ENCODE peak calls at places on chromosomes 12 and 14, in five cellular contexts. J, L, Q, F and V are unnamed samples.

GRCh38 chr12:76113800-76114757 is 29.6 kb upstream of the NAP1L1 start:
- DNase-seq in J (peak), L (no peak), F (no peak), Q (no peak), V (peak)

GRCh38 chr12:13702401-13702800 is 279.0 kb downstream of the GRIN2B start:
- DNase-seq in L (no peak), F (no peak), Q (no peak), J (no peak), V (no peak)

GRCh38 chr12:28032811-28033537 is 60.4 kb upstream of the PTHLH start:
- DNase-seq in Q (no peak), L (no peak), J (no peak), F (no peak), V (peak)

GRCh38 chr12:102849722-102850447 is 67.2 kb downstream of the PAH start:
- DNase-seq in F (no peak), Q (no peak), J (no peak), L (no peak), V (no peak)

GRCh38 chr12:59834659-59835474 is 239.0 kb downstream of the SLC16A7 start:
- DNase-seq in L (no peak), F (peak), J (peak), Q (peak), V (peak)

GRCh38 chr12:95195122-95195521 is 22.1 kb downstream of the FGD6 start:
- DNase-seq in J (no peak), F (no peak), L (no peak), Q (no peak), V (no peak)

GRCh38 chr14:50260511-50260910 is 29.1 kb upstream of the SOS2 start:
- DNase-seq in J (no peak), L (no peak), Q (peak), F (peak), V (peak)

GRCh38 chr14:100591453-100592371 is 4.5 kb upstream of the BEGAIN start:
- DNase-seq in L (no peak), Q (no peak), F (peak), J (no peak), V (no peak)

GRCh38 chr12:124745891-124746570 is 117.6 kb downstream of the SCARB1 start:
- DNase-seq in J (peak), Q (peak), F (peak), L (no peak), V (peak)

GRCh38 chr12:3770891-3771290 is 18.0 kb upstream of the CRACR2A start:
- DNase-seq in J (no peak), L (no peak), Q (no peak), F (no peak), V (peak)

GRCh38 chr12:100672075-100672592 is 98.7 kb downstream of the GAS2L3 start:
- DNase-seq in J (peak), L (no peak), Q (peak), F (peak), V (no peak)

GRCh38 chr14:72480465-72481243 is 413.2 kb downstream of the DPF3 start:
- DNase-seq in Q (no peak), F (no peak), L (peak), J (peak), V (peak)

GRCh38 chr12:109523504-109523903 is 46.1 kb downstream of the UBE3B start:
- DNase-seq in F (no peak), J (no peak), Q (no peak), L (no peak), V (no peak)

GRCh38 chr14:58697266-58697926 is 59.6 kb downstream of the DACT1 start:
- DNase-seq in F (no peak), Q (no peak), J (no peak), L (no peak), V (no peak)

GRCh38 chr14:58699656-58700055 is 61.9 kb downstream of the DACT1 start:
- DNase-seq in L (no peak), F (no peak), J (no peak), Q (no peak), V (no peak)

GRCh38 chr14:58701156-58701555 is 63.4 kb downstream of the DACT1 start:
- DNase-seq in Q (no peak), L (no peak), F (no peak), J (no peak), V (no peak)

GRCh38 chr14:58695514-58695913 is 57.8 kb downstream of the DACT1 start:
- DNase-seq in Q (no peak), F (no peak), L (no peak), J (no peak), V (no peak)

GRCh38 chr14:58697927-58698641 is 60.3 kb downstream of the DACT1 start:
- DNase-seq in Q (no peak), J (no peak), L (no peak), F (no peak), V (no peak)
- TF ChIP-seq MXI1 in Q (no peak), J (no peak), L (no peak), F (no peak), V (no peak)

DNA sequence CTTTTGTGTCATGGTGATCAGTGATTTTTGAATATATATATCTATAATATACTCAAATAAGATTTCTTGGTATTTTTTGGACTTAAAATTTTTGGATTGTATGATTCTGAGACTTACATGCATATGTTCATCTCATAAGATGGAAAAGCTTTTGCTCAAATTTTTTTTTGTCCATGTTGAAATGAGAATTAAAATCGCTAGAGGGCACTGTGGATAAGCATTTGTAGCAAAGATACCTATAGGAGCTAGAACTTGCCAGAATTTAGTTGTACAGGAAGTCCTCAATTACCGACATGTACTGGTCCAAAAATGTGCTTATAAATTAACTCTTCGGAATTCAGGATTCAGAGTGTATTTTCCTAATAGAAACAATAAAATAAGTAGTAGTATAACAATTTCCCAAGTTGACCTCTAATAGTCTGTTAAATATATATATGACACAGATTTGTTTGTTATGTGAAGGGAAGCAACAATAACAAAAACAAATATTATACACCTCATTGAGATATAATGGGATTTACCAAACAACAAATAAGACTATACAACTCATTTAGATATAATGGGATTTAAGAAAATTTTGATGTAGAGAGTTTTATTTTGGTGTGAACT is 179.6 kb downstream of the TMEM117 start:
- DNase-seq in Q (peak), L (peak), F (peak), J (peak), V (peak)
- TF ChIP-seq MXI1 in Q (no peak), L (no peak), F (no peak), J (no peak), V (no peak)

DNA sequence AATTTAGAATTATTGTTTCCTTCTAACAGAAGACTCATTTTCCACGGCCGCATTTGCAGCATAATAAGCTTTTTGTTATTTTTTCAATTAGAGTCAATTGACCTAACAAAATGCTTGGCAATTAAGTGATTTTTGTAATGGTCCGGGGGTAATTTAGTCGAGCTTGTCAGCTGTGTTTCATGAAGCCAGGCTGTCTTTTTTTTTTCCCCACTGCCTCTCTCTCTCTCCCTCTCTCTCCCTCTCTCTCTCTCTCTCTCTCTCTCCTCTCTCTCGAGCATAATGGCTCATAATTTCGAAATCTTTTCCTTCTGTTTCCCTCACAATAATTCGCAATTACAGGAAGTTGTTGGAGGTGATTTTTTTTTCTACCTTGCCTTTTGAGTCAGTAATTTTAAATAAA is 1134.4 kb downstream of the BCL11B start:
- DNase-seq in L (no peak), Q (no peak), J (no peak), F (no peak), V (no peak)
- TF ChIP-seq MXI1 in L (no peak), Q (no peak), J (no peak), F (no peak), V (no peak)

GRCh38 chr12:93208011-93208410 is 169.7 kb upstream of the NUDT4 start:
- DNase-seq in Q (no peak), F (no peak), L (no peak), J (no peak), V (no peak)

GRCh38 chr12:93204896-93205295 is 172.8 kb upstream of the NUDT4 start:
- DNase-seq in Q (no peak), J (no peak), L (no peak), F (no peak), V (no peak)

GRCh38 chr12:93203361-93203760 is 174.4 kb upstream of the NUDT4 start:
- DNase-seq in L (no peak), Q (no peak), F (no peak), J (no peak), V (no peak)

GRCh38 chr12:93202688-93203087 is 175.0 kb upstream of the NUDT4 start:
- DNase-seq in J (no peak), Q (no peak), F (no peak), L (no peak), V (no peak)

DNA sequence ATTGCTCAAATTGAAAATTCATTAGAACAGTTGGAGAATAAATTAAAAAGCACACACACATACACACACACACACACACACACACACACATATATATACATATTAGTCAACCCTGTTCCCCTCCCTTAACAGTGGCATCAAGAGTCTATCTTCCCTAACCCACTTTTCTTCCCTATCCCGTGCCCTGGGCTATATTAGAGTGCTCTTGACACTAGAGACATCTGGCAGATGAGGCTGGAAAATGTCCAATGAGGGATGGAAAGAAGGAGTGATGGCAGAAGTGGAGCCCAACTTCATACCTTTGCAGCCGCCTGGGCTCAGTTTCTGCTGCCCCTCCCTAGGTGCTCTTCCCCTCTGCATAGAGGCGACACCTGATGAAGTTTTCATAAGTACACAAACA is 172.4 kb upstream of the NUDT4 start:
- DNase-seq in Q (no peak), J (no peak), F (peak), L (no peak), V (no peak)
- TF ChIP-seq MXI1 in Q (no peak), J (no peak), F (no peak), L (no peak), V (no peak)

GRCh38 chr14:68593806-68594536 is 198.9 kb downstream of the ZFP36L1 start:
- DNase-seq in F (no peak), L (no peak), Q (peak), J (no peak), V (peak)
- TF ChIP-seq MXI1 in F (no peak), L (no peak), Q (no peak), J (no peak), V (no peak)

DNA sequence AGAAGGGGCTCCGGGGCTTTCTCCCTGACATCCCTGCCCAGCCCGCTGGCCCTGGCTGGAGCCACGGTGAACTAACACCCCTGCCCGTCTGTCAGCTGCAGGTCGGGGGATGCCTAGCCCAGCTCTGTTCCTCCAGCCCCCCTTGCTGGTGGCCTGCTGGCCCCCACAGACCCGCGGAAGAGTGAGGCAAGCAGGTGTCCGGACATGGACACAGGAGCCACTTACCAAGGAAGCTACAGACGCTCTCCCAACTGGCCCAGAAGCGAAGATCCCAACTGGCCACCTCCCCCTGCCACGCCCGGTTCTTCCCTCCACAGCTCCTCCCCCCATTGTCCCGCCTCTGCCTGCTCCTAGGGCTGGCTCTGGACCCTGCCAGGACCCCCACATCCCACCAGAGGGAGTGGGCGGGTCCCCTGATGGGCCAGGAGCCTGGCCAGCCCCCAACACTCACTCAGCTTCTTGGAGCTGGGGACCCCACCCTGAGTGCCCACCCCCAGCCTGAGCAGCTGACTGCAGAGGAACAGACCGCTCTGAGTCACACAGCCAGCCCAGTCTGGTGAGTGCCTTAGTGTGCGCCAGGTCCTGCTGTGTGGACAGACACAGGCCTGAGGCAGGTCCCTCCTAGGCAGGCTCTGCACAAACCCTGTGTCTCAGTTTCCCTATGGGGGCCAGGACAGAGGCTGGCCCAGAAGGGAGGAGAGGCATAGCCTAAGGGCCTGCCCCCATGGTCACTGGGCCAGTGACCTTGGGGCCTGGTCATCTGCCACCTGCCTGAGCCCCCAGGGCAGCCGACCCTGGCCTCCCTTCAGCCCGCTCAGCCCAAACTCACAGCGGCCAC is 7.7 kb downstream of the AHNAK2 start:
- DNase-seq in Q (no peak), F (no peak), J (peak), L (no peak), V (peak)
- TF ChIP-seq MXI1 in Q (no peak), F (no peak), J (no peak), L (no peak), V (no peak)

GRCh38 chr12:115261691-115262398 is 577.9 kb upstream of the TBX3 start:
- DNase-seq in L (no peak), J (no peak), F (no peak), Q (peak), V (peak)
- TF ChIP-seq MXI1 in L (no peak), J (no peak), F (no peak), Q (no peak), V (no peak)